ENCODE peak calls at places on chromosome 15, in seven cellular contexts. One of them, this sample, is unnamed.
A peak's percentile ranks its signal among the peaks of the same experiment; 100 is the strongest.

GRCh38 chr15:69075467-69075866 is 61.0 kb downstream of the NOX5 start:
- DNase-seq in HT-29: no peak
- DNase-seq in left ventricle myocardium superior: no peak
- DNase-seq in stimulated activated CD4-positive, alpha-beta T cell treated with anti-CD3 and anti-CD28 coated beads, Interleukin-1b, Interleukin-23, amount 100 ng/mL, for 1 hour: no peak
- DNase-seq in HS-27A: no peak
- DNase-seq in NCI-H1417: no peak
- DNase-seq in NCI-H526: no peak
- DNase-seq in this sample: no peak

GRCh38 chr15:96303503-96304054 is 26.9 kb upstream of the NR2F2 start:
- DNase-seq in HT-29: no peak
- DNase-seq in left ventricle myocardium superior: no peak
- DNase-seq in stimulated activated CD4-positive, alpha-beta T cell treated with anti-CD3 and anti-CD28 coated beads, Interleukin-1b, Interleukin-23, amount 100 ng/mL, for 1 hour: no peak
- DNase-seq in HS-27A: no peak
- DNase-seq in NCI-H1417: no peak
- DNase-seq in NCI-H526: no peak
- DNase-seq in this sample: no peak

GRCh38 chr15:41334293-41335120 is 1.8 kb downstream of the NUSAP1 start:
- DNase-seq in HT-29: peak; percentile 27
- DNase-seq in left ventricle myocardium superior: no peak
- DNase-seq in stimulated activated CD4-positive, alpha-beta T cell treated with anti-CD3 and anti-CD28 coated beads, Interleukin-1b, Interleukin-23, amount 100 ng/mL, for 1 hour: no peak
- DNase-seq in HS-27A: no peak
- DNase-seq in NCI-H1417: no peak
- DNase-seq in NCI-H526: no peak
- DNase-seq in this sample: no peak

GRCh38 chr15:61831505-61831921 is 228.7 kb downstream of the VPS13C start:
- DNase-seq in HT-29: no peak
- DNase-seq in left ventricle myocardium superior: no peak
- DNase-seq in stimulated activated CD4-positive, alpha-beta T cell treated with anti-CD3 and anti-CD28 coated beads, Interleukin-1b, Interleukin-23, amount 100 ng/mL, for 1 hour: no peak
- DNase-seq in HS-27A: no peak
- DNase-seq in NCI-H1417: no peak
- DNase-seq in NCI-H526: no peak
- DNase-seq in this sample: no peak

GRCh38 chr15:34055868-34056595 is 17.0 kb upstream of the AVEN start:
- DNase-seq in HT-29: no peak
- DNase-seq in left ventricle myocardium superior: no peak
- DNase-seq in stimulated activated CD4-positive, alpha-beta T cell treated with anti-CD3 and anti-CD28 coated beads, Interleukin-1b, Interleukin-23, amount 100 ng/mL, for 1 hour: no peak
- DNase-seq in HS-27A: peak; percentile 88
- DNase-seq in NCI-H1417: no peak
- DNase-seq in NCI-H526: no peak
- DNase-seq in this sample: no peak

GRCh38 chr15:60507596-60508424 is 28.9 kb upstream of the ICE2 start:
- DNase-seq in HT-29: peak; percentile 89
- DNase-seq in left ventricle myocardium superior: no peak
- DNase-seq in stimulated activated CD4-positive, alpha-beta T cell treated with anti-CD3 and anti-CD28 coated beads, Interleukin-1b, Interleukin-23, amount 100 ng/mL, for 1 hour: no peak
- DNase-seq in HS-27A: peak; percentile 52
- DNase-seq in NCI-H1417: peak; percentile 48
- DNase-seq in NCI-H526: peak; percentile 39
- DNase-seq in this sample: no peak

GRCh38 chr15:63038926-63039673 is 3.4 kb upstream of the TPM1 start:
- DNase-seq in HT-29: no peak
- DNase-seq in left ventricle myocardium superior: no peak
- DNase-seq in stimulated activated CD4-positive, alpha-beta T cell treated with anti-CD3 and anti-CD28 coated beads, Interleukin-1b, Interleukin-23, amount 100 ng/mL, for 1 hour: no peak
- DNase-seq in HS-27A: no peak
- DNase-seq in NCI-H1417: no peak
- DNase-seq in NCI-H526: no peak
- DNase-seq in this sample: no peak

GRCh38 chr15:99562238-99562637 is 3.5 kb upstream of the MEF2A start:
- DNase-seq in HT-29: no peak
- DNase-seq in left ventricle myocardium superior: no peak
- DNase-seq in stimulated activated CD4-positive, alpha-beta T cell treated with anti-CD3 and anti-CD28 coated beads, Interleukin-1b, Interleukin-23, amount 100 ng/mL, for 1 hour: no peak
- DNase-seq in HS-27A: no peak
- DNase-seq in NCI-H1417: no peak
- DNase-seq in NCI-H526: no peak
- DNase-seq in this sample: no peak

GRCh38 chr15:31485431-31485830 is 158.8 kb downstream of the KLF13 start:
- DNase-seq in HT-29: no peak
- DNase-seq in left ventricle myocardium superior: no peak
- DNase-seq in stimulated activated CD4-positive, alpha-beta T cell treated with anti-CD3 and anti-CD28 coated beads, Interleukin-1b, Interleukin-23, amount 100 ng/mL, for 1 hour: no peak
- DNase-seq in HS-27A: no peak
- DNase-seq in NCI-H1417: no peak
- DNase-seq in NCI-H526: no peak
- DNase-seq in this sample: no peak

GRCh38 chr15:91289324-91289723 is 189.3 kb downstream of the SV2B start:
- DNase-seq in HT-29: peak; percentile 25
- DNase-seq in left ventricle myocardium superior: no peak
- DNase-seq in stimulated activated CD4-positive, alpha-beta T cell treated with anti-CD3 and anti-CD28 coated beads, Interleukin-1b, Interleukin-23, amount 100 ng/mL, for 1 hour: no peak
- DNase-seq in HS-27A: no peak
- DNase-seq in NCI-H1417: no peak
- DNase-seq in NCI-H526: no peak
- DNase-seq in this sample: no peak

GRCh38 chr15:68484220-68484619 is 52.3 kb upstream of the ITGA11 start:
- DNase-seq in HT-29: no peak
- DNase-seq in left ventricle myocardium superior: no peak
- DNase-seq in stimulated activated CD4-positive, alpha-beta T cell treated with anti-CD3 and anti-CD28 coated beads, Interleukin-1b, Interleukin-23, amount 100 ng/mL, for 1 hour: no peak
- DNase-seq in HS-27A: no peak
- DNase-seq in NCI-H1417: no peak
- DNase-seq in NCI-H526: no peak
- DNase-seq in this sample: no peak

GRCh38 chr15:91853968-91854943 is 748 bp downstream of the SLCO3A1 start:
- DNase-seq in HT-29: no peak
- DNase-seq in left ventricle myocardium superior: peak; percentile 78
- DNase-seq in stimulated activated CD4-positive, alpha-beta T cell treated with anti-CD3 and anti-CD28 coated beads, Interleukin-1b, Interleukin-23, amount 100 ng/mL, for 1 hour: no peak
- DNase-seq in HS-27A: no peak
- DNase-seq in NCI-H1417: peak; percentile 87
- DNase-seq in NCI-H526: peak; percentile 38
- DNase-seq in this sample: no peak

GRCh38 chr15:41121951-41122350 is 5.9 kb upstream of the INO80 start:
- DNase-seq in HT-29: no peak
- DNase-seq in left ventricle myocardium superior: no peak
- DNase-seq in stimulated activated CD4-positive, alpha-beta T cell treated with anti-CD3 and anti-CD28 coated beads, Interleukin-1b, Interleukin-23, amount 100 ng/mL, for 1 hour: no peak
- DNase-seq in HS-27A: no peak
- DNase-seq in NCI-H1417: no peak
- DNase-seq in NCI-H526: no peak
- DNase-seq in this sample: no peak

GRCh38 chr15:68487087-68487843 is 55.3 kb upstream of the ITGA11 start:
- DNase-seq in HT-29: no peak
- DNase-seq in left ventricle myocardium superior: no peak
- DNase-seq in stimulated activated CD4-positive, alpha-beta T cell treated with anti-CD3 and anti-CD28 coated beads, Interleukin-1b, Interleukin-23, amount 100 ng/mL, for 1 hour: no peak
- DNase-seq in HS-27A: no peak
- DNase-seq in NCI-H1417: no peak
- DNase-seq in NCI-H526: no peak
- DNase-seq in this sample: no peak

GRCh38 chr15:95296626-95297025 is 1033.9 kb upstream of the NR2F2 start:
- DNase-seq in HT-29: no peak
- DNase-seq in left ventricle myocardium superior: no peak
- DNase-seq in stimulated activated CD4-positive, alpha-beta T cell treated with anti-CD3 and anti-CD28 coated beads, Interleukin-1b, Interleukin-23, amount 100 ng/mL, for 1 hour: no peak
- DNase-seq in HS-27A: no peak
- DNase-seq in NCI-H1417: no peak
- DNase-seq in NCI-H526: peak; percentile 4
- DNase-seq in this sample: no peak

GRCh38 chr15:43872416-43873020 is 45.7 kb downstream of the WDR76 start:
- DNase-seq in HT-29: peak; percentile 83
- DNase-seq in left ventricle myocardium superior: no peak
- DNase-seq in stimulated activated CD4-positive, alpha-beta T cell treated with anti-CD3 and anti-CD28 coated beads, Interleukin-1b, Interleukin-23, amount 100 ng/mL, for 1 hour: no peak
- DNase-seq in HS-27A: peak; percentile 11
- DNase-seq in NCI-H1417: peak; percentile 29
- DNase-seq in NCI-H526: peak; percentile 5
- DNase-seq in this sample: peak; percentile 51

GRCh38 chr15:101537681-101538080 is 48.2 kb upstream of the PCSK6 start:
- DNase-seq in HT-29: no peak
- DNase-seq in left ventricle myocardium superior: no peak
- DNase-seq in stimulated activated CD4-positive, alpha-beta T cell treated with anti-CD3 and anti-CD28 coated beads, Interleukin-1b, Interleukin-23, amount 100 ng/mL, for 1 hour: no peak
- DNase-seq in HS-27A: no peak
- DNase-seq in NCI-H1417: no peak
- DNase-seq in NCI-H526: no peak
- DNase-seq in this sample: no peak

GRCh38 chr15:49075876-49076275 is 29.6 kb upstream of the SECISBP2L start:
- DNase-seq in HT-29: no peak
- DNase-seq in left ventricle myocardium superior: no peak
- DNase-seq in stimulated activated CD4-positive, alpha-beta T cell treated with anti-CD3 and anti-CD28 coated beads, Interleukin-1b, Interleukin-23, amount 100 ng/mL, for 1 hour: no peak
- DNase-seq in HS-27A: no peak
- DNase-seq in NCI-H1417: no peak
- DNase-seq in NCI-H526: no peak
- DNase-seq in this sample: no peak

GRCh38 chr15:68220967-68221366 is 8.6 kb downstream of the CLN6 start:
- DNase-seq in HT-29: no peak
- DNase-seq in left ventricle myocardium superior: no peak
- DNase-seq in stimulated activated CD4-positive, alpha-beta T cell treated with anti-CD3 and anti-CD28 coated beads, Interleukin-1b, Interleukin-23, amount 100 ng/mL, for 1 hour: no peak
- DNase-seq in HS-27A: no peak
- DNase-seq in NCI-H1417: no peak
- DNase-seq in NCI-H526: no peak
- DNase-seq in this sample: no peak

GRCh38 chr15:75891895-75892294 is 11.8 kb upstream of the FBXO22 start:
- DNase-seq in HT-29: peak; percentile 14
- DNase-seq in left ventricle myocardium superior: no peak
- DNase-seq in stimulated activated CD4-positive, alpha-beta T cell treated with anti-CD3 and anti-CD28 coated beads, Interleukin-1b, Interleukin-23, amount 100 ng/mL, for 1 hour: no peak
- DNase-seq in HS-27A: peak; percentile 15
- DNase-seq in NCI-H1417: no peak
- DNase-seq in NCI-H526: no peak
- DNase-seq in this sample: no peak

GRCh38 chr15:56984681-56985515 is 66.5 kb downstream of the TCF12 start:
- DNase-seq in HT-29: no peak
- DNase-seq in left ventricle myocardium superior: no peak
- DNase-seq in stimulated activated CD4-positive, alpha-beta T cell treated with anti-CD3 and anti-CD28 coated beads, Interleukin-1b, Interleukin-23, amount 100 ng/mL, for 1 hour: no peak
- DNase-seq in HS-27A: no peak
- DNase-seq in NCI-H1417: no peak
- DNase-seq in NCI-H526: no peak
- DNase-seq in this sample: no peak

GRCh38 chr15:92399271-92399670 is 5.6 kb downstream of the ST8SIA2 start:
- DNase-seq in HT-29: no peak
- DNase-seq in left ventricle myocardium superior: no peak
- DNase-seq in stimulated activated CD4-positive, alpha-beta T cell treated with anti-CD3 and anti-CD28 coated beads, Interleukin-1b, Interleukin-23, amount 100 ng/mL, for 1 hour: no peak
- DNase-seq in HS-27A: no peak
- DNase-seq in NCI-H1417: no peak
- DNase-seq in NCI-H526: no peak
- DNase-seq in this sample: no peak

GRCh38 chr15:43769584-43770228 is 7.1 kb downstream of the ELL3 start:
- DNase-seq in HT-29: peak; percentile 74
- DNase-seq in left ventricle myocardium superior: peak; percentile 55
- DNase-seq in stimulated activated CD4-positive, alpha-beta T cell treated with anti-CD3 and anti-CD28 coated beads, Interleukin-1b, Interleukin-23, amount 100 ng/mL, for 1 hour: no peak
- DNase-seq in HS-27A: no peak
- DNase-seq in NCI-H1417: peak; percentile 14
- DNase-seq in NCI-H526: no peak
- DNase-seq in this sample: no peak

GRCh38 chr15:25670025-25670554 is 193.0 kb downstream of the ATP10A start:
- DNase-seq in HT-29: no peak
- DNase-seq in left ventricle myocardium superior: peak; percentile 81
- DNase-seq in stimulated activated CD4-positive, alpha-beta T cell treated with anti-CD3 and anti-CD28 coated beads, Interleukin-1b, Interleukin-23, amount 100 ng/mL, for 1 hour: no peak
- DNase-seq in HS-27A: no peak
- DNase-seq in NCI-H1417: no peak
- DNase-seq in NCI-H526: no peak
- DNase-seq in this sample: peak; percentile 57

GRCh38 chr15:93067649-93068085 is 21.3 kb downstream of the RGMA start:
- DNase-seq in HT-29: no peak
- DNase-seq in left ventricle myocardium superior: no peak
- DNase-seq in stimulated activated CD4-positive, alpha-beta T cell treated with anti-CD3 and anti-CD28 coated beads, Interleukin-1b, Interleukin-23, amount 100 ng/mL, for 1 hour: no peak
- DNase-seq in HS-27A: no peak
- DNase-seq in NCI-H1417: no peak
- DNase-seq in NCI-H526: no peak
- DNase-seq in this sample: no peak

GRCh38 chr15:41980654-41981323 is 8.4 kb upstream of the EHD4 start:
- DNase-seq in HT-29: no peak
- DNase-seq in left ventricle myocardium superior: no peak
- DNase-seq in stimulated activated CD4-positive, alpha-beta T cell treated with anti-CD3 and anti-CD28 coated beads, Interleukin-1b, Interleukin-23, amount 100 ng/mL, for 1 hour: no peak
- DNase-seq in HS-27A: no peak
- DNase-seq in NCI-H1417: no peak
- DNase-seq in NCI-H526: no peak
- DNase-seq in this sample: no peak

GRCh38 chr15:74308643-74308945 is 58.9 kb downstream of the CYP11A1 start:
- DNase-seq in HT-29: no peak
- DNase-seq in left ventricle myocardium superior: peak; percentile 0
- DNase-seq in stimulated activated CD4-positive, alpha-beta T cell treated with anti-CD3 and anti-CD28 coated beads, Interleukin-1b, Interleukin-23, amount 100 ng/mL, for 1 hour: no peak
- DNase-seq in HS-27A: no peak
- DNase-seq in NCI-H1417: no peak
- DNase-seq in NCI-H526: no peak
- DNase-seq in this sample: no peak

GRCh38 chr15:91116379-91117067 is 16.5 kb downstream of the SV2B start:
- DNase-seq in HT-29: peak; percentile 3
- DNase-seq in left ventricle myocardium superior: no peak
- DNase-seq in stimulated activated CD4-positive, alpha-beta T cell treated with anti-CD3 and anti-CD28 coated beads, Interleukin-1b, Interleukin-23, amount 100 ng/mL, for 1 hour: no peak
- DNase-seq in HS-27A: no peak
- DNase-seq in NCI-H1417: peak; percentile 79
- DNase-seq in NCI-H526: peak; percentile 96
- DNase-seq in this sample: no peak

GRCh38 chr15:67050522-67051087 is 14.8 kb upstream of the SMAD3 start:
- DNase-seq in HT-29: no peak
- DNase-seq in left ventricle myocardium superior: no peak
- DNase-seq in stimulated activated CD4-positive, alpha-beta T cell treated with anti-CD3 and anti-CD28 coated beads, Interleukin-1b, Interleukin-23, amount 100 ng/mL, for 1 hour: no peak
- DNase-seq in HS-27A: no peak
- DNase-seq in NCI-H1417: no peak
- DNase-seq in NCI-H526: no peak
- DNase-seq in this sample: no peak